ENCODE peak calls at places on chromosomes 13 and 19, in nine cellular contexts. One of them, this sample, is unnamed.

GRCh38 chr19:27647423-27647822 is 1565.5 kb downstream of the UQCRFS1 start:
- DNase-seq in A549: no peak
- DNase-seq in ovary: no peak
- DNase-seq in transverse colon: no peak
- DNase-seq in adrenal gland: no peak
- DNase-seq in lower leg skin: peak
- DNase-seq in thyroid gland: no peak
- DNase-seq in body of pancreas: no peak
- DNase-seq in NB4: no peak
- DNase-seq in this sample: no peak

GRCh38 chr13:44032801-44033200 is 153.1 kb downstream of the LACC1 start:
- DNase-seq in A549: no peak
- DNase-seq in ovary: no peak
- DNase-seq in transverse colon: no peak
- DNase-seq in adrenal gland: no peak
- DNase-seq in lower leg skin: no peak
- DNase-seq in thyroid gland: no peak
- DNase-seq in body of pancreas: no peak
- DNase-seq in NB4: no peak
- DNase-seq in this sample: no peak

GRCh38 chr19:37876047-37876446 is 30.3 kb downstream of the WDR87 start:
- DNase-seq in A549: no peak
- DNase-seq in ovary: no peak
- DNase-seq in transverse colon: no peak
- DNase-seq in adrenal gland: no peak
- DNase-seq in lower leg skin: no peak
- DNase-seq in thyroid gland: peak
- DNase-seq in body of pancreas: no peak
- DNase-seq in NB4: no peak
- DNase-seq in this sample: no peak

GRCh38 chr19:39645800-39646411 is 9.8 kb upstream of the LGALS16 start:
- DNase-seq in A549: no peak
- DNase-seq in ovary: no peak
- DNase-seq in transverse colon: no peak
- DNase-seq in adrenal gland: no peak
- DNase-seq in lower leg skin: no peak
- DNase-seq in thyroid gland: peak
- DNase-seq in body of pancreas: no peak
- DNase-seq in NB4: peak
- DNase-seq in this sample: peak

GRCh38 chr13:98575876-98576214 is 1.1 kb downstream of the STK24 start:
- DNase-seq in A549: no peak
- DNase-seq in ovary: no peak
- DNase-seq in transverse colon: no peak
- DNase-seq in adrenal gland: no peak
- DNase-seq in lower leg skin: no peak
- DNase-seq in thyroid gland: no peak
- DNase-seq in body of pancreas: no peak
- DNase-seq in NB4: no peak
- DNase-seq in this sample: no peak

GRCh38 chr13:62357887-62358645 is 942.4 kb upstream of the PCDH20 start:
- DNase-seq in A549: peak
- DNase-seq in ovary: no peak
- DNase-seq in transverse colon: no peak
- DNase-seq in adrenal gland: no peak
- DNase-seq in lower leg skin: no peak
- DNase-seq in thyroid gland: no peak
- DNase-seq in body of pancreas: peak
- DNase-seq in NB4: peak
- DNase-seq in this sample: peak

GRCh38 chr19:21047712-21048111 is 27.3 kb downstream of the ZNF430 start:
- DNase-seq in A549: no peak
- DNase-seq in ovary: no peak
- DNase-seq in transverse colon: no peak
- DNase-seq in adrenal gland: no peak
- DNase-seq in lower leg skin: no peak
- DNase-seq in thyroid gland: no peak
- DNase-seq in body of pancreas: no peak
- DNase-seq in NB4: no peak
- DNase-seq in this sample: no peak

GRCh38 chr19:18601875-18602274 is 4.7 kb downstream of the CRLF1 start:
- DNase-seq in A549: no peak
- DNase-seq in ovary: no peak
- DNase-seq in transverse colon: no peak
- DNase-seq in adrenal gland: no peak
- DNase-seq in lower leg skin: no peak
- DNase-seq in thyroid gland: no peak
- DNase-seq in body of pancreas: no peak
- DNase-seq in NB4: no peak
- DNase-seq in this sample: no peak

GRCh38 chr13:107842562-107843180 is 372.7 kb downstream of the LIG4 start:
- DNase-seq in A549: no peak
- DNase-seq in ovary: no peak
- DNase-seq in transverse colon: no peak
- DNase-seq in adrenal gland: no peak
- DNase-seq in lower leg skin: no peak
- DNase-seq in thyroid gland: no peak
- DNase-seq in body of pancreas: no peak
- DNase-seq in NB4: no peak
- DNase-seq in this sample: no peak

GRCh38 chr19:6073858-6074708 is 36.2 kb downstream of the RFX2 start:
- DNase-seq in A549: no peak
- DNase-seq in ovary: no peak
- DNase-seq in transverse colon: no peak
- DNase-seq in adrenal gland: no peak
- DNase-seq in lower leg skin: peak
- DNase-seq in thyroid gland: no peak
- DNase-seq in body of pancreas: no peak
- DNase-seq in NB4: no peak
- DNase-seq in this sample: no peak

GRCh38 chr13:75458696-75459422 is 23.1 kb downstream of the TBC1D4 start:
- DNase-seq in A549: no peak
- DNase-seq in ovary: no peak
- DNase-seq in transverse colon: peak
- DNase-seq in adrenal gland: no peak
- DNase-seq in lower leg skin: no peak
- DNase-seq in thyroid gland: peak
- DNase-seq in body of pancreas: peak
- DNase-seq in NB4: no peak
- DNase-seq in this sample: no peak

GRCh38 chr13:110209950-110210603 is 96.9 kb downstream of the COL4A1 start:
- DNase-seq in A549: no peak
- DNase-seq in ovary: no peak
- DNase-seq in transverse colon: no peak
- DNase-seq in adrenal gland: no peak
- DNase-seq in lower leg skin: no peak
- DNase-seq in thyroid gland: peak
- DNase-seq in body of pancreas: no peak
- DNase-seq in NB4: no peak
- DNase-seq in this sample: no peak

GRCh38 chr19:45485301-45486077 is 11.4 kb downstream of the RTN2 start:
- DNase-seq in A549: peak
- DNase-seq in ovary: peak
- DNase-seq in transverse colon: peak
- DNase-seq in adrenal gland: peak
- DNase-seq in lower leg skin: peak
- DNase-seq in thyroid gland: peak
- DNase-seq in body of pancreas: peak
- DNase-seq in NB4: peak
- DNase-seq in this sample: peak

GRCh38 chr19:13303381-13304129 is 153.3 kb downstream of the IER2 start:
- DNase-seq in A549: no peak
- DNase-seq in ovary: no peak
- DNase-seq in transverse colon: no peak
- DNase-seq in adrenal gland: no peak
- DNase-seq in lower leg skin: no peak
- DNase-seq in thyroid gland: no peak
- DNase-seq in body of pancreas: no peak
- DNase-seq in NB4: no peak
- DNase-seq in this sample: no peak
- TF ChIP-seq POLR2A in A549: no peak
- TF ChIP-seq POLR2A in ovary: no peak
- TF ChIP-seq POLR2A in transverse colon: no peak
- TF ChIP-seq POLR2A in adrenal gland: no peak
- TF ChIP-seq POLR2A in lower leg skin: no peak
- TF ChIP-seq POLR2A in thyroid gland: no peak
- TF ChIP-seq POLR2A in body of pancreas: no peak
- TF ChIP-seq POLR2A in NB4: no peak
- TF ChIP-seq POLR2A in this sample: no peak

DNA sequence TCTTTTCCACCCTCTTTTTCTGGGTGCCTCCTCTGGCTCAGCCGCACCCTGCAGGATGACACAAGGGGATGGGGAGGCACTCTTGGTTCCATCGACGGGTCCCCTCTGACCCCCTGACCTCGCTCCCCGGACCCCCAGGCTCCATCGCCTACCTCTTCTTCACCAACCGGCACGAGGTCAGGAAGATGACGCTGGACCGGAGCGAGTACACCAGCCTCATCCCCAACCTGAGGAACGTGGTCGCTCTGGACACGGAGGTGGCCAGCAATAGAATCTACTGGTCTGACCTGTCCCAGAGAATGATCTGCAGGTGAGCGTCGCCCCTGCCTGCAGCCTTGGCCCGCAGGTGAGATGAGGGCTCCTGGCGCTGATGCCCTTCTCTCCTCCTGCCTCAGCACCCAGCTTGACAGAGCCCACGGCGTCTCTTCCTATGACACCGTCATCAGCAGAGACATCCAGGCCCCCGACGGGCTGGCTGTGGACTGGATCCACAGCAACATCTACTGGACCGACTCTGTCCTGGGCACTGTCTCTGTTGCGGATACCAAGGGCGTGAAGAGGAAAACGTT is 24.0 kb downstream of the LDLR start:
- DNase-seq in A549: no peak
- DNase-seq in ovary: no peak
- DNase-seq in transverse colon: no peak
- DNase-seq in adrenal gland: no peak
- DNase-seq in lower leg skin: no peak
- DNase-seq in thyroid gland: no peak
- DNase-seq in body of pancreas: no peak
- DNase-seq in NB4: no peak
- DNase-seq in this sample: no peak
- TF ChIP-seq POLR2A in A549: no peak
- TF ChIP-seq POLR2A in ovary: no peak
- TF ChIP-seq POLR2A in transverse colon: no peak
- TF ChIP-seq POLR2A in adrenal gland: no peak
- TF ChIP-seq POLR2A in lower leg skin: no peak
- TF ChIP-seq POLR2A in thyroid gland: no peak
- TF ChIP-seq POLR2A in body of pancreas: no peak
- TF ChIP-seq POLR2A in NB4: no peak
- TF ChIP-seq POLR2A in this sample: no peak

GRCh38 chr19:17532557-17532956 is 21.1 kb downstream of the PGLS start:
- DNase-seq in A549: no peak
- DNase-seq in ovary: no peak
- DNase-seq in transverse colon: no peak
- DNase-seq in adrenal gland: no peak
- DNase-seq in lower leg skin: no peak
- DNase-seq in thyroid gland: no peak
- DNase-seq in body of pancreas: no peak
- DNase-seq in NB4: no peak
- DNase-seq in this sample: no peak

GRCh38 chr19:17532116-17532515 is 20.7 kb downstream of the PGLS start:
- DNase-seq in A549: no peak
- DNase-seq in ovary: no peak
- DNase-seq in transverse colon: no peak
- DNase-seq in adrenal gland: no peak
- DNase-seq in lower leg skin: no peak
- DNase-seq in thyroid gland: no peak
- DNase-seq in body of pancreas: no peak
- DNase-seq in NB4: no peak
- DNase-seq in this sample: no peak

GRCh38 chr19:17528610-17529009 is 17.2 kb downstream of the PGLS start:
- DNase-seq in A549: no peak
- DNase-seq in ovary: no peak
- DNase-seq in transverse colon: no peak
- DNase-seq in adrenal gland: no peak
- DNase-seq in lower leg skin: no peak
- DNase-seq in thyroid gland: no peak
- DNase-seq in body of pancreas: no peak
- DNase-seq in NB4: no peak
- DNase-seq in this sample: no peak

GRCh38 chr19:17529239-17530158 is 18.1 kb downstream of the PGLS start:
- DNase-seq in A549: no peak
- DNase-seq in ovary: no peak
- DNase-seq in transverse colon: no peak
- DNase-seq in adrenal gland: no peak
- DNase-seq in lower leg skin: no peak
- DNase-seq in thyroid gland: no peak
- DNase-seq in body of pancreas: no peak
- DNase-seq in NB4: peak
- DNase-seq in this sample: no peak

GRCh38 chr19:17530586-17530985 is 19.1 kb downstream of the PGLS start:
- DNase-seq in A549: no peak
- DNase-seq in ovary: no peak
- DNase-seq in transverse colon: no peak
- DNase-seq in adrenal gland: no peak
- DNase-seq in lower leg skin: no peak
- DNase-seq in thyroid gland: no peak
- DNase-seq in body of pancreas: no peak
- DNase-seq in NB4: peak
- DNase-seq in this sample: no peak
- TF ChIP-seq POLR2A in A549: no peak
- TF ChIP-seq POLR2A in ovary: no peak
- TF ChIP-seq POLR2A in transverse colon: no peak
- TF ChIP-seq POLR2A in adrenal gland: no peak
- TF ChIP-seq POLR2A in lower leg skin: no peak
- TF ChIP-seq POLR2A in thyroid gland: no peak
- TF ChIP-seq POLR2A in body of pancreas: no peak
- TF ChIP-seq POLR2A in NB4: no peak
- TF ChIP-seq POLR2A in this sample: no peak

GRCh38 chr13:52452470-52452869 is 2.0 kb upstream of the VPS36 start:
- DNase-seq in A549: no peak
- DNase-seq in ovary: no peak
- DNase-seq in transverse colon: no peak
- DNase-seq in adrenal gland: no peak
- DNase-seq in lower leg skin: no peak
- DNase-seq in thyroid gland: no peak
- DNase-seq in body of pancreas: no peak
- DNase-seq in NB4: no peak
- DNase-seq in this sample: no peak

GRCh38 chr13:52449323-52450011 is 967 bp downstream of the VPS36 start:
- DNase-seq in A549: no peak
- DNase-seq in ovary: no peak
- DNase-seq in transverse colon: no peak
- DNase-seq in adrenal gland: no peak
- DNase-seq in lower leg skin: no peak
- DNase-seq in thyroid gland: no peak
- DNase-seq in body of pancreas: no peak
- DNase-seq in NB4: peak
- DNase-seq in this sample: peak

GRCh38 chr13:52447815-52448552 is 2.5 kb downstream of the VPS36 start:
- DNase-seq in A549: no peak
- DNase-seq in ovary: no peak
- DNase-seq in transverse colon: no peak
- DNase-seq in adrenal gland: no peak
- DNase-seq in lower leg skin: no peak
- DNase-seq in thyroid gland: no peak
- DNase-seq in body of pancreas: no peak
- DNase-seq in NB4: peak
- DNase-seq in this sample: no peak

GRCh38 chr13:52450793-52451116 is 321 bp upstream of the VPS36 start:
- DNase-seq in A549: no peak
- DNase-seq in ovary: no peak
- DNase-seq in transverse colon: no peak
- DNase-seq in adrenal gland: no peak
- DNase-seq in lower leg skin: no peak
- DNase-seq in thyroid gland: no peak
- DNase-seq in body of pancreas: no peak
- DNase-seq in NB4: no peak
- DNase-seq in this sample: no peak

GRCh38 chr13:52450012-52450792 is at the start of gene VPS36:
- DNase-seq in A549: peak
- DNase-seq in ovary: peak
- DNase-seq in transverse colon: peak
- DNase-seq in adrenal gland: peak
- DNase-seq in lower leg skin: peak
- DNase-seq in thyroid gland: peak
- DNase-seq in body of pancreas: peak
- DNase-seq in NB4: peak
- DNase-seq in this sample: peak
- TF ChIP-seq POLR2A in A549: peak
- TF ChIP-seq POLR2A in ovary: peak
- TF ChIP-seq POLR2A in transverse colon: peak
- TF ChIP-seq POLR2A in adrenal gland: peak
- TF ChIP-seq POLR2A in lower leg skin: no peak
- TF ChIP-seq POLR2A in thyroid gland: peak
- TF ChIP-seq POLR2A in body of pancreas: peak
- TF ChIP-seq POLR2A in NB4: peak
- TF ChIP-seq POLR2A in this sample: peak

This sample was measured in erythroblast.